ENCODE peak calls at places on chromosomes 5 and 9, in four cellular contexts. I, L, S and X are unnamed samples.

GRCh38 chr5:126805108-126805507 is 28.2 kb downstream of the LMNB1 start:
- DNase-seq in S (no peak), I (no peak), L (no peak), X (no peak)

GRCh38 chr5:10539685-10539998 is 24.2 kb upstream of the ANKRD33B start:
- DNase-seq in I (no peak), L (no peak), S (no peak), X (no peak)

GRCh38 chr9:128972956-128973355 is 25.5 kb downstream of the NUP188 start:
- DNase-seq in S (peak), L (no peak), I (no peak), X (no peak)

GRCh38 chr5:159415301-159415937 is 85.1 kb upstream of the IL12B start:
- DNase-seq in L (no peak), I (peak), S (no peak), X (no peak)

GRCh38 chr5:116415182-116415581 is 159.4 kb downstream of the SEMA6A start:
- DNase-seq in S (no peak), I (no peak), L (no peak), X (no peak)

GRCh38 chr5:530001-530400 is 5.8 kb upstream of the SLC9A3 start:
- DNase-seq in S (no peak), L (no peak), I (no peak), X (no peak)

GRCh38 chr5:164119806-164120440 is 614.5 kb downstream of the MAT2B start:
- DNase-seq in I (peak), S (peak), L (peak), X (no peak)

GRCh38 chr5:45622365-45622764 is 73.8 kb downstream of the HCN1 start:
- DNase-seq in L (no peak), I (no peak), S (no peak), X (no peak)

GRCh38 chr5:14440598-14441401 is 140.8 kb upstream of the OTULINL start:
- DNase-seq in I (peak), S (peak), L (no peak), X (peak)

GRCh38 chr5:84383816-84384603 is 670 bp downstream of the EDIL3 start:
- DNase-seq in L (no peak), S (no peak), I (peak), X (no peak)

GRCh38 chr5:109945097-109945678 is 255.5 kb downstream of the MAN2A1 start:
- DNase-seq in L (no peak), S (no peak), I (no peak), X (no peak)

GRCh38 chr5:52148679-52149078 is 639.0 kb upstream of the ITGA1 start:
- DNase-seq in I (no peak), S (no peak), L (peak), X (no peak)

GRCh38 chr5:159547466-159548195 is 217.3 kb upstream of the IL12B start:
- DNase-seq in L (no peak), S (no peak), I (peak), X (no peak)

GRCh38 chr5:81572201-81572600 is 178.3 kb upstream of the ACOT12 start:
- DNase-seq in I (no peak), S (no peak), L (no peak), X (no peak)

GRCh38 chr5:61679562-61679961 is 347.5 kb downstream of the ZSWIM6 start:
- DNase-seq in I (no peak), L (no peak), S (no peak), X (no peak)

GRCh38 chr5:120614512-120614911 is 150.4 kb downstream of the PRR16 start:
- DNase-seq in L (no peak), I (no peak), S (peak), X (peak)

GRCh38 chr9:25557645-25558300 is 120.5 kb downstream of the TUSC1 start:
- DNase-seq in L (no peak), I (no peak), S (no peak), X (no peak)

GRCh38 chr5:2900360-2900759 is 148.9 kb upstream of the IRX2 start:
- DNase-seq in S (no peak), L (no peak), I (no peak), X (no peak)

GRCh38 chr5:51621156-51621555 is 237.9 kb downstream of the ISL1 start:
- DNase-seq in I (no peak), S (no peak), L (no peak), X (no peak)

GRCh38 chr5:128021411-128021810 is 62.2 kb upstream of the SLC12A2 start:
- DNase-seq in S (no peak), I (no peak), L (no peak), X (no peak)

GRCh38 chr5:82178378-82178777 is 99.8 kb downstream of the RPS23 start:
- DNase-seq in S (no peak), L (no peak), I (no peak), X (no peak)

GRCh38 chr5:147887026-147887627 is 8.6 kb downstream of the SCGB3A2 start:
- DNase-seq in S (no peak), L (peak), I (peak), X (no peak)

GRCh38 chr9:115614931-115615401 is 497.0 kb upstream of the TNC start:
- DNase-seq in S (no peak), I (no peak), L (no peak), X (no peak)

GRCh38 chr9:20732118-20732517 is 48.1 kb downstream of the FOCAD start:
- DNase-seq in I (no peak), L (no peak), S (peak), X (no peak)

GRCh38 chr5:158317507-158317906 is 458.6 kb upstream of the CLINT1 start:
- DNase-seq in L (no peak), S (no peak), I (no peak), X (no peak)

GRCh38 chr5:149632311-149633251 is 51.3 kb downstream of the ARHGEF37 start:
- DNase-seq in I (no peak), S (peak), L (no peak), X (peak)

GRCh38 chr9:133992780-133993634 is 883 bp upstream of the VAV2 start:
- DNase-seq in L (peak), S (peak), I (peak), X (no peak)

GRCh38 chr5:68011801-68012200 is 203.8 kb upstream of the PIK3R1 start:
- DNase-seq in L (no peak), I (no peak), S (no peak), X (no peak)

GRCh38 chr9:34588671-34589370 is 703 bp downstream of the CNTFR start:
- DNase-seq in L (no peak), S (no peak), I (peak), X (no peak)

GRCh38 chr5:53194086-53194485 is 84.5 kb upstream of the MOCS2 start:
- DNase-seq in I (no peak), S (no peak), L (no peak), X (no peak)

GRCh38 chr5:59487838-59488729 is 405.4 kb downstream of the PDE4D start:
- DNase-seq in I (no peak), L (no peak), S (no peak), X (no peak)

GRCh38 chr5:98899456-98899855 is 29.4 kb downstream of the CHD1 start:
- DNase-seq in L (no peak), I (no peak), S (no peak), X (no peak)

GRCh38 chr5:142145106-142145900 is 36.7 kb downstream of the NDFIP1 start:
- DNase-seq in L (peak), S (peak), I (peak), X (peak)

GRCh38 chr5:73126381-73126780 is 6.0 kb downstream of the TMEM171 start:
- DNase-seq in S (no peak), L (no peak), I (no peak), X (no peak)

GRCh38 chr9:91147079-91147708 is 214.5 kb downstream of the AUH start:
- DNase-seq in S (no peak), I (no peak), L (no peak), X (no peak)

GRCh38 chr9:17294822-17295624 is 160.2 kb downstream of the CNTLN start:
- DNase-seq in L (no peak), I (no peak), S (no peak), X (no peak)